ENCODE peak calls at places on chromosomes 2 and 18, in four cellular contexts. J is endodermal cell; B is activated CD4-positive, alpha-beta T cell treated with anti-CD3 and anti-CD28 coated beads, Interleukin-2, amount 10 ng/mL, durations not matched to agents 7 days and 5 days; T is foreskin fibroblast. K is an unnamed sample.

GRCh38 chr2:43317194-43317593 is 90.8 kb upstream of the ZFP36L2 start:
- DNase-seq in B (no peak), T (no peak), J (no peak), K (no peak)

GRCh38 chr2:33321236-33321731 is 155.2 kb upstream of the RASGRP3 start:
- DNase-seq in B (peak; percentile 18), J (no peak), T (peak; percentile 65), K (peak; percentile 76)

GRCh38 chr18:76978616-76979015 is 154.0 kb downstream of the MBP start:
- DNase-seq in B (no peak), J (peak; percentile 25), T (no peak), K (no peak)

GRCh38 chr2:203873921-203874631 is 6.5 kb downstream of the CTLA4 start:
- DNase-seq in T (no peak), J (no peak), B (peak; percentile 39), K (no peak)

GRCh38 chr2:64978514-64979268 is 10.5 kb upstream of the SLC1A4 start:
- DNase-seq in B (no peak), J (no peak), T (no peak), K (peak; percentile 25)

GRCh38 chr2:115412501-115412900 is 970.1 kb downstream of the DPP10 start:
- DNase-seq in J (no peak), B (no peak), T (no peak), K (no peak)

GRCh38 chr2:74849228-74849892 is 15.4 kb downstream of the HK2 start:
- DNase-seq in B (peak; percentile 57), T (no peak), J (peak; percentile 57), K (no peak)

GRCh38 chr2:90069290-90069894 is 1377.9 kb downstream of the RPIA start:
- DNase-seq in T (no peak), J (peak; percentile 52), B (no peak), K (peak; percentile 3)

GRCh38 chr2:11667866-11668637 is 1.9 kb downstream of the NTSR2 start:
- DNase-seq in T (no peak), B (no peak), J (peak; percentile 22), K (no peak)

GRCh38 chr18:31041346-31042067 is 1.0 kb downstream of the DSC3 start:
- DNase-seq in T (no peak), J (peak; percentile 77), B (no peak), K (no peak)

GRCh38 chr18:2894131-2894840 is 47.5 kb downstream of the EMILIN2 start:
- DNase-seq in B (no peak), T (no peak), J (no peak), K (no peak)

GRCh38 chr2:21836766-21837543 is 713.2 kb downstream of the TDRD15 start:
- DNase-seq in T (peak; percentile 57), J (no peak), B (no peak), K (peak; percentile 29)

GRCh38 chr18:9706081-9706935 is 1.8 kb upstream of the RAB31 start:
- DNase-seq in T (no peak), J (no peak), B (no peak), K (peak; percentile 39)

GRCh38 chr2:168241208-168241607 is 6.2 kb downstream of the STK39 start:
- DNase-seq in T (no peak), B (no peak), J (no peak), K (no peak)

GRCh38 chr2:160752475-160753330 is 259.1 kb upstream of the RBMS1 start:
- DNase-seq in B (no peak), T (peak; percentile 24), J (peak; percentile 49), K (peak; percentile 39)

GRCh38 chr2:46232860-46233259 is 64.3 kb upstream of the EPAS1 start:
- DNase-seq in B (no peak), T (no peak), J (no peak), K (no peak)

GRCh38 chr2:106886916-106887758 is 1.2 kb upstream of the ST6GAL2 start:
- DNase-seq in J (peak; percentile 90), T (no peak), B (no peak), K (no peak)

K was measured in HFFc6.